ENCODE peak calls at places on chromosomes 5 and 9, in five cellular contexts. X is activated naive CD8-positive, alpha-beta T cell treated with anti-CD3 and anti-CD28 coated beads for 36 hours; L is T1000; S is NAMALWA; W is hepatic stellate cell. O is an unnamed sample.

GRCh38 chr5:73030995-73031394 is 75.2 kb downstream of the FCHO2 start:
- DNase-seq in X (no peak), L (peak; percentile 15), S (no peak), W (peak; percentile 45), O (no peak)

GRCh38 chr9:129333613-129333960 is 155.5 kb upstream of the IER5L start:
- DNase-seq in X (no peak), L (no peak), S (no peak), W (no peak), O (no peak)

GRCh38 chr5:13316191-13316590 is 628.3 kb downstream of the DNAH5 start:
- DNase-seq in X (no peak), L (no peak), S (no peak), W (no peak), O (no peak)

GRCh38 chr9:20189871-20190270 is 401.0 kb upstream of the SLC24A2 start:
- DNase-seq in X (no peak), L (no peak), S (no peak), W (no peak), O (no peak)

GRCh38 chr9:16266648-16267276 is 603.7 kb downstream of the BNC2 start:
- DNase-seq in X (no peak), L (no peak), S (peak; percentile 31), W (no peak), O (no peak)

GRCh38 chr9:91116226-91116625 is 245.5 kb downstream of the AUH start:
- DNase-seq in X (no peak), L (no peak), S (no peak), W (no peak), O (no peak)

GRCh38 chr5:122844136-122844915 is 1.1 kb upstream of the SNX24 start:
- DNase-seq in X (no peak), L (no peak), S (peak; percentile 15), W (no peak), O (no peak)

GRCh38 chr9:34928921-34929320 is 29.2 kb upstream of the PHF24 start:
- DNase-seq in X (peak; percentile 7), L (no peak), S (no peak), W (no peak), O (peak; percentile 6)

GRCh38 chr9:93952784-93953491 is 2.2 kb downstream of the BARX1 start:
- DNase-seq in X (peak; percentile 37), L (no peak), S (no peak), W (no peak), O (no peak)

GRCh38 chr5:103490340-103490739 is 72.2 kb downstream of the NUDT12 start:
- DNase-seq in X (no peak), L (no peak), S (no peak), W (no peak), O (no peak)

GRCh38 chr9:9893837-9894236 is 719.0 kb downstream of the PTPRD start:
- DNase-seq in X (no peak), L (no peak), S (no peak), W (no peak), O (no peak)

GRCh38 chr5:891837-892389 is 688 bp downstream of the BRD9 start:
- DNase-seq in X (no peak), L (no peak), S (peak; percentile 46), W (peak; percentile 78), O (peak; percentile 9)

GRCh38 chr5:80275347-80275746 is 19.5 kb upstream of the SERINC5 start:
- DNase-seq in X (no peak), L (no peak), S (peak; percentile 67), W (peak; percentile 21), O (no peak)

GRCh38 chr5:124844371-124844770 is 97.9 kb upstream of the ZNF608 start:
- DNase-seq in X (no peak), L (no peak), S (no peak), W (no peak), O (no peak)

GRCh38 chr9:76292658-76293057 is 101.6 kb downstream of the RFK start:
- DNase-seq in X (no peak), L (no peak), S (no peak), W (no peak), O (no peak)

GRCh38 chr5:150989695-150990094 is 30.7 kb upstream of the GPX3 start:
- DNase-seq in X (peak; percentile 6), L (no peak), S (peak; percentile 38), W (no peak), O (no peak)

GRCh38 chr5:165616550-165617430 is 2111.4 kb downstream of the MAT2B start:
- DNase-seq in X (no peak), L (no peak), S (no peak), W (no peak), O (no peak)

GRCh38 chr9:108117775-108118174 is 628.2 kb upstream of the KLF4 start:
- DNase-seq in X (no peak), L (no peak), S (no peak), W (no peak), O (no peak)

GRCh38 chr9:134932171-134932570 is 14.5 kb upstream of the FCN1 start:
- DNase-seq in X (no peak), L (no peak), S (no peak), W (no peak), O (no peak)

GRCh38 chr5:176427971-176428370 is 11.6 kb upstream of the CLTB start:
- DNase-seq in X (no peak), L (no peak), S (no peak), W (no peak), O (no peak)

GRCh38 chr9:119991797-119992196 is 588.2 kb downstream of the CDK5RAP2 start:
- DNase-seq in X (no peak), L (no peak), S (no peak), W (no peak), O (no peak)

GRCh38 chr5:65760504-65761275 is 38.7 kb downstream of the NLN start:
- DNase-seq in X (no peak), L (no peak), S (no peak), W (peak; percentile 16), O (peak; percentile 39)

GRCh38 chr9:133572821-133573361 is 36.3 kb downstream of the FAM163B start:
- DNase-seq in X (no peak), L (no peak), S (no peak), W (no peak), O (no peak)

GRCh38 chr9:99855467-99856176 is 33.9 kb downstream of the NR4A3 start:
- DNase-seq in X (no peak), L (no peak), S (no peak), W (no peak), O (no peak)

GRCh38 chr5:6058055-6058715 is 320.2 kb downstream of the MED10 start:
- DNase-seq in X (no peak), L (no peak), S (no peak), W (no peak), O (no peak)

GRCh38 chr9:70085241-70085640 is 41.6 kb downstream of the MAMDC2 start:
- DNase-seq in X (no peak), L (no peak), S (no peak), W (no peak), O (no peak)

GRCh38 chr9:109705515-109705914 is 74.5 kb upstream of the PALM2AKAP2 start:
- DNase-seq in X (no peak), L (no peak), S (no peak), W (no peak), O (no peak)

GRCh38 chr9:129038109-129038852 is 1.9 kb downstream of the MIGA2 start:
- DNase-seq in X (no peak), L (no peak), S (no peak), W (peak; percentile 45), O (no peak)

GRCh38 chr5:119583684-119584083 is 45.7 kb upstream of the FAM170A start:
- DNase-seq in X (no peak), L (no peak), S (no peak), W (no peak), O (no peak)

GRCh38 chr9:754150-754931 is 87.2 kb upstream of the DMRT1 start:
- DNase-seq in X (no peak), L (no peak), S (no peak), W (no peak), O (no peak)

GRCh38 chr9:93290495-93291434 is 106.8 kb downstream of the WNK2 start:
- DNase-seq in X (no peak), L (no peak), S (no peak), W (no peak), O (no peak)

GRCh38 chr9:133713211-133713959 is 24.8 kb downstream of the SARDH start:
- DNase-seq in X (no peak), L (no peak), S (no peak), W (no peak), O (no peak)

GRCh38 chr5:58072202-58072791 is 387.6 kb downstream of the PLK2 start:
- DNase-seq in X (no peak), L (no peak), S (no peak), W (no peak), O (no peak)

GRCh38 chr5:33310471-33310870 is 130.3 kb upstream of the TARS1 start:
- DNase-seq in X (no peak), L (no peak), S (no peak), W (peak; percentile 28), O (no peak)